ENCODE peak calls at places on chromosomes 13 and 19, in four cellular contexts. I, W, D and F are unnamed samples.
A peak's percentile ranks its signal among the peaks of the same experiment; 100 is the strongest.

GRCh38 chr13:43545317-43545874 is 241.4 kb downstream of the ENOX1 start:
- DNase-seq in D (no peak), W (no peak), I (no peak), F (no peak)

GRCh38 chr13:111661776-111662175 is 341.3 kb downstream of the TEX29 start:
- DNase-seq in W (no peak), I (no peak), D (no peak), F (no peak)

GRCh38 chr13:49303533-49304252 is 56.0 kb downstream of the CDADC1 start:
- DNase-seq in I (no peak), W (no peak), D (no peak), F (no peak)

GRCh38 chr13:44317752-44318550 is 55.7 kb upstream of the SERP2 start:
- DNase-seq in I (no peak), D (peak; percentile 31), W (no peak), F (no peak)

GRCh38 chr19:4577020-4577782 is 17.7 kb upstream of the SEMA6B start:
- DNase-seq in I (no peak), D (peak; percentile 47), W (no peak), F (no peak)

GRCh38 chr13:30792257-30793000 is 57.1 kb downstream of the ALOX5AP start:
- DNase-seq in I (no peak), W (no peak), D (peak; percentile 91), F (no peak)

GRCh38 chr19:3978145-3978544 is 7.1 kb downstream of the EEF2 start:
- DNase-seq in I (no peak), W (no peak), D (no peak), F (no peak)

GRCh38 chr19:1551068-1552040 is 16.8 kb downstream of the MEX3D start:
- DNase-seq in D (no peak), W (no peak), I (no peak), F (no peak)

GRCh38 chr13:75876371-75877050 is 240.4 kb downstream of the LMO7 start:
- DNase-seq in I (peak; percentile 30), D (peak; percentile 72), W (peak; percentile 23), F (peak; percentile 70)

GRCh38 chr19:55486043-55486970 is 1.3 kb downstream of the NAT14 start:
- DNase-seq in D (no peak), I (no peak), W (no peak), F (no peak)

GRCh38 chr19:33000510-33000909 is 28.5 kb downstream of the FAAP24 start:
- DNase-seq in I (no peak), W (no peak), D (no peak), F (no peak)

GRCh38 chr19:41555752-41556151 is 20.2 kb upstream of the CEACAM21 start:
- DNase-seq in I (no peak), D (no peak), W (no peak), F (no peak)

GRCh38 chr19:48325265-48325910 is at the start of gene EMP3:
- DNase-seq in D (peak; percentile 56), I (peak; percentile 75), W (peak; percentile 74), F (peak; percentile 22)

GRCh38 chr13:38538412-38538811 is 148.5 kb upstream of the FREM2 start:
- DNase-seq in W (no peak), D (no peak), I (no peak), F (no peak)

GRCh38 chr13:30731658-30732390 is 3.5 kb upstream of the ALOX5AP start:
- DNase-seq in D (no peak), W (no peak), I (no peak), F (no peak)

GRCh38 chr13:94968040-94968756 is 255.9 kb upstream of the SOX21 start:
- DNase-seq in D (no peak), I (no peak), W (no peak), F (no peak)

GRCh38 chr19:15841875-15842569 is 26.6 kb upstream of the OR10H1 start:
- DNase-seq in D (no peak), W (no peak), I (no peak), F (no peak)

GRCh38 chr19:5615756-5616327 is 6.7 kb downstream of the SAFB2 start:
- DNase-seq in I (no peak), W (no peak), D (no peak), F (no peak)

GRCh38 chr13:69331245-69331644 is 776.4 kb upstream of the ATXN8OS start:
- DNase-seq in I (no peak), D (no peak), W (no peak), F (no peak)

GRCh38 chr13:19960673-19961015 is 2.1 kb downstream of the ZMYM2 start:
- DNase-seq in I (no peak), W (no peak), D (no peak), F (no peak)

GRCh38 chr19:35704218-35704617 is at the start of gene ZBTB32:
- DNase-seq in W (no peak), I (no peak), D (no peak), F (no peak)

GRCh38 chr13:48317511-48317981 is 14.0 kb downstream of the RB1 start:
- DNase-seq in W (no peak), I (no peak), D (no peak), F (no peak)

GRCh38 chr19:38831142-38831605 is 420 bp downstream of the ECH1 start:
- DNase-seq in I (peak; percentile 28), W (no peak), D (peak; percentile 91), F (peak; percentile 27)

GRCh38 chr19:18430417-18431144 is 7.4 kb downstream of the ISYNA1 start:
- DNase-seq in I (no peak), D (no peak), W (no peak), F (no peak)

GRCh38 chr19:31340059-31341025 is 8.9 kb downstream of the TSHZ3 start:
- DNase-seq in W (no peak), D (no peak), I (no peak), F (no peak)

GRCh38 chr19:55494172-55494761 is 6.0 kb downstream of the SSC5D start:
- DNase-seq in I (no peak), D (no peak), W (no peak), F (no peak)

GRCh38 chr13:79290595-79291244 is 115.3 kb downstream of the RBM26 start:
- DNase-seq in W (no peak), D (no peak), I (no peak), F (no peak)

GRCh38 chr13:110711778-110712070 is 1.8 kb upstream of the ING1 start:
- DNase-seq in W (no peak), I (no peak), D (no peak), F (no peak)

GRCh38 chr13:34731486-34731885 is 210.6 kb upstream of the NBEA start:
- DNase-seq in W (no peak), D (no peak), I (no peak), F (no peak)

GRCh38 chr13:28438598-28439334 is 56.2 kb downstream of the FLT1 start:
- DNase-seq in I (no peak), D (no peak), W (no peak), F (no peak)

GRCh38 chr13:44063881-44064280 is 184.2 kb downstream of the LACC1 start:
- DNase-seq in I (no peak), W (no peak), D (no peak), F (no peak)

GRCh38 chr13:87168390-87168789 is 502.8 kb upstream of the SLITRK5 start:
- DNase-seq in W (no peak), D (no peak), I (no peak), F (no peak)

GRCh38 chr13:37869756-37870488 is at the start of gene TRPC4:
- DNase-seq in I (no peak), W (no peak), D (peak; percentile 54), F (no peak)

GRCh38 chr13:33349996-33350826 is 64.7 kb upstream of the STARD13 start:
- DNase-seq in D (peak; percentile 37), W (no peak), I (no peak), F (no peak)

GRCh38 chr19:39372047-39372802 is 18.7 kb downstream of the PAF1 start:
- DNase-seq in I (no peak), D (no peak), W (no peak), F (no peak)

GRCh38 chr19:18109731-18110671 is 12.4 kb downstream of the MAST3 start:
- DNase-seq in D (peak; percentile 29), W (no peak), I (peak; percentile 60), F (no peak)

GRCh38 chr19:49196527-49197240 is 39.1 kb downstream of the TRPM4 start:
- DNase-seq in W (no peak), D (no peak), I (no peak), F (no peak)

GRCh38 chr13:110419391-110419791 is 112.3 kb downstream of the COL4A2 start:
- DNase-seq in W (no peak), D (no peak), I (no peak), F (no peak)

GRCh38 chr13:51912091-51912490 is 50.3 kb downstream of the CCDC70 start:
- DNase-seq in W (no peak), I (no peak), D (peak; percentile 52), F (no peak)